ENCODE peak calls at places on chromosomes 3 and 15, in four cellular contexts. U is GM23248, W is DMS79, Z is HCEC 1CT. L is an unnamed sample.

GRCh38 chr3:94481499-94481898 is 418.6 kb downstream of the NSUN3 start:
- DNase-seq in Z (no peak), U (no peak), W (no peak), L (no peak)

GRCh38 chr3:11717768-11718581 is 74.3 kb upstream of the VGLL4 start:
- DNase-seq in W (no peak), Z (peak), U (peak), L (peak)

GRCh38 chr3:187841552-187841951 is 96.3 kb upstream of the BCL6 start:
- DNase-seq in W (no peak), U (peak), Z (no peak), L (no peak)

GRCh38 chr3:130565224-130565623 is 48.2 kb downstream of the COL6A6 start:
- DNase-seq in Z (no peak), U (no peak), W (no peak), L (no peak)

GRCh38 chr3:150384517-150385212 is 23.4 kb upstream of the TSC22D2 start:
- DNase-seq in Z (no peak), W (no peak), U (no peak), L (no peak)

GRCh38 chr3:133488785-133489367 is 84.6 kb upstream of the CDV3 start:
- DNase-seq in W (no peak), Z (peak), U (peak), L (peak)

GRCh38 chr15:69893863-69894262 is 203.9 kb downstream of the TLE3 start:
- DNase-seq in W (no peak), Z (peak), U (peak), L (no peak)

GRCh38 chr3:143339451-143339850 is 219.9 kb downstream of the CHST2 start:
- DNase-seq in U (no peak), W (no peak), Z (no peak), L (no peak)

GRCh38 chr15:81863157-81863556 is 182.7 kb downstream of the MEX3B start:
- DNase-seq in W (no peak), U (peak), Z (peak), L (no peak)

GRCh38 chr3:155738580-155739076 is 6.2 kb downstream of the PLCH1 start:
- DNase-seq in W (no peak), Z (no peak), U (no peak), L (no peak)

GRCh38 chr3:153195480-153195879 is 33.5 kb downstream of the RAP2B start:
- DNase-seq in W (no peak), Z (no peak), U (no peak), L (no peak)

GRCh38 chr3:152260529-152260928 is 8.2 kb upstream of the MBNL1 start:
- DNase-seq in Z (no peak), W (no peak), U (no peak), L (no peak)

GRCh38 chr15:36888018-36888992 is 212.0 kb downstream of the MEIS2 start:
- DNase-seq in U (peak), Z (no peak), W (no peak), L (no peak)

GRCh38 chr15:28995721-28996120 is 109.9 kb downstream of the APBA2 start:
- DNase-seq in W (no peak), U (no peak), Z (no peak), L (no peak)

GRCh38 chr3:147943265-147943945 is 534.2 kb downstream of the ZIC1 start:
- DNase-seq in Z (peak), U (peak), W (no peak), L (peak)

GRCh38 chr3:66778749-66779148 is 219.4 kb upstream of the KBTBD8 start:
- DNase-seq in Z (no peak), U (no peak), W (no peak), L (no peak)

GRCh38 chr3:354433-354832 is 157.9 kb downstream of the CHL1 start:
- DNase-seq in U (peak), Z (peak), W (no peak), L (peak)

GRCh38 chr3:137770066-137770805 is 6.1 kb downstream of the SOX14 start:
- DNase-seq in U (no peak), Z (no peak), W (no peak), L (no peak)

GRCh38 chr15:95292790-95293450 is 1037.6 kb upstream of the NR2F2 start:
- DNase-seq in Z (peak), U (no peak), W (no peak), L (no peak)

GRCh38 chr3:13837751-13838150 is 42.1 kb downstream of the WNT7A start:
- DNase-seq in W (no peak), U (no peak), Z (no peak), L (no peak)

GRCh38 chr3:61417352-61417751 is 144.0 kb upstream of the PTPRG start:
- DNase-seq in U (peak), W (peak), Z (no peak), L (no peak)

GRCh38 chr15:93451822-93452221 is 362.8 kb upstream of the RGMA start:
- DNase-seq in U (no peak), W (no peak), Z (no peak), L (no peak)

GRCh38 chr3:112774293-112774926 is 72.3 kb downstream of the CD200R1L start:
- DNase-seq in Z (peak), U (peak), W (no peak), L (peak)

L was measured in endothelial cell of umbilical vein.